ENCODE peak calls at places on chromosomes 11 and 22, in four cellular contexts. K is H1, M is K562, E is GM12878. C is an unnamed sample.

GRCh38 chr22:48368975-48369525 is 1458.6 kb downstream of the BRD1 start:
- DNase-seq in K (no peak), M (no peak), E (no peak), C (no peak)

GRCh38 chr11:86914836-86915519 is 40.2 kb downstream of the FZD4 start:
- DNase-seq in M (no peak), K (no peak), E (no peak), C (no peak)

GRCh38 chr22:26592368-26593015 is 2.6 kb upstream of the TPST2 start:
- DNase-seq in E (peak; percentile 72), M (no peak), K (no peak), C (no peak)

GRCh38 chr22:45907996-45908395 is 69.0 kb downstream of the WNT7B start:
- DNase-seq in M (no peak), K (no peak), E (no peak), C (no peak)

GRCh38 chr11:128669491-128669890 is 24.4 kb upstream of the FLI1 start:
- DNase-seq in E (no peak), K (no peak), M (no peak), C (no peak)

GRCh38 chr22:36084717-36085116 is 56.1 kb upstream of the RBFOX2 start:
- DNase-seq in M (no peak), K (no peak), E (no peak), C (no peak)

GRCh38 chr11:120130176-120130980 is 7.5 kb downstream of the TRIM29 start:
- DNase-seq in M (no peak), E (no peak), K (no peak), C (no peak)

GRCh38 chr11:30775123-30775522 is 189.0 kb upstream of the MPPED2 start:
- DNase-seq in K (no peak), M (no peak), E (no peak), C (no peak)

GRCh38 chr11:117414724-117415123 is 87.1 kb downstream of the CEP164 start:
- DNase-seq in M (no peak), K (no peak), E (no peak), C (no peak)

GRCh38 chr11:132782102-132782501 is 750.2 kb downstream of the OPCML start:
- DNase-seq in K (no peak), M (no peak), E (no peak), C (no peak)

GRCh38 chr11:118872403-118872821 is 11.3 kb upstream of the CXCR5 start:
- DNase-seq in M (no peak), K (no peak), E (no peak), C (no peak)

GRCh38 chr11:78541537-78541936 is 33.1 kb downstream of the NARS2 start:
- DNase-seq in M (no peak), E (no peak), K (no peak), C (no peak)

GRCh38 chr22:26466196-26466595 is 17.4 kb downstream of the HPS4 start:
- DNase-seq in M (no peak), E (no peak), K (no peak), C (no peak)

GRCh38 chr11:2399488-2400068 is 972 bp upstream of the TSSC4 start:
- DNase-seq in E (no peak), K (no peak), M (no peak), C (no peak)

GRCh38 chr22:30979932-30980331 is 10.9 kb downstream of the TUG1 start:
- DNase-seq in K (no peak), E (no peak), M (no peak), C (no peak)

GRCh38 chr11:12287374-12288211 is 89.8 kb upstream of the PARVA start:
- DNase-seq in M (peak; percentile 55), E (no peak), K (peak; percentile 57), C (peak; percentile 78)

GRCh38 chr11:114416441-114416928 is 16.0 kb downstream of the RBM7 start:
- DNase-seq in K (no peak), M (no peak), E (no peak), C (no peak)

GRCh38 chr11:104917259-104918112 is 19.2 kb upstream of the CASP12 start:
- DNase-seq in M (no peak), E (no peak), K (no peak), C (no peak)

GRCh38 chr11:72735495-72736027 is 16.6 kb downstream of the ARAP1 start:
- DNase-seq in M (peak; percentile 83), K (no peak), E (no peak), C (peak; percentile 40)

GRCh38 chr22:44678980-44679647 is 22.9 kb upstream of the PRR5 start:
- DNase-seq in M (no peak), K (no peak), E (no peak), C (no peak)

GRCh38 chr11:62708423-62709261 is 1.2 kb downstream of the GNG3 start:
- DNase-seq in M (peak; percentile 46), E (no peak), K (no peak), C (no peak)

GRCh38 chr22:20559174-20559760 is 51.9 kb downstream of the MED15 start:
- DNase-seq in M (no peak), K (no peak), E (no peak), C (no peak)

GRCh38 chr11:130761560-130762220 is 154.6 kb downstream of the SNX19 start:
- DNase-seq in K (no peak), E (no peak), M (no peak), C (no peak)

GRCh38 chr11:111983187-111983986 is 41.8 kb upstream of the DLAT start:
- DNase-seq in E (no peak), M (peak; percentile 78), K (peak; percentile 64), C (no peak)

GRCh38 chr11:108524422-108524821 is 26.2 kb upstream of the POGLUT3 start:
- DNase-seq in K (no peak), E (no peak), M (no peak), C (no peak)

GRCh38 chr22:40415531-40416266 is 45.3 kb downstream of the SGSM3 start:
- DNase-seq in E (no peak), K (no peak), M (no peak), C (no peak)

DNA sequence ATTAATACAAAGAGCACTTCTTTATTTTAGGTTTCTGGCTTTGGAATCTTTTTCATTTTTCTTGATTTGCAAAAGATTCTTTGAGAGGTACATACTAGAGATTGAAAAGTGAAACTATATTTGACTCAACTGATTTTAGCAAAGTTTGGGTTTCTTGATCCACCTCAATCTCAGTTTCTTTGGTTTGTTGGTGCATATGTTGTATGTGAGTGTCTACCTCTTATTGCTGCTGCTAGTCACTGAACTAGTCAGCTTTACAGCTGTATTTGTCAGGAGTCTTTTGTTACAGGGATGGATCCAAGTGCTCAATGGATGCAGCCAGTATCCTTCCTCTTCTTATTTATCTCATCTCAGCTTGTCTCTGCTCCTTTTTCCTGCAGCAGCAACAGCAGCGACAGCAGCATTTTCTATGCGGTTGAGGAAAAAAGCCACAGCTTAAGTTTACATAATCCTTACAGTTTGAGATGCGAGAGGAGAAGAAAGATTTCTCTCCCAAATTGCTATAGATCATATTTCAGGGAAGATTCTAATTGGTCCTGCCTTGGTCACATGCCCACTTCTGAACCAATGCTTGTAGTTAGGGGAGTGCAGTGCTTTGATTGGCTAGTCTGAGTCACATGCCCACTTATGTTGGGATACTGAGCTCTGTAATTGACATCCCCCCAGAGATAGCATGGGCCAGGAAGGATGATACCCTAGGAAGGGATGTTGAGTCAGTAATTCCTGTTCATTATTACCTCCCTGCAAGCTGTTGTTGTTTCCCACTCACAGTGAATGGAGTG is 10.0 kb upstream of the ZNRF3 start:
- DNase-seq in K (no peak), M (peak; percentile 20), E (no peak), C (no peak)
- TF ChIP-seq ZNF274 in K (no peak), M (no peak), E (no peak), C (no peak)

GRCh38 chr22:37817705-37818311 is 5.4 kb upstream of the GALR3 start:
- DNase-seq in K (no peak), E (no peak), M (peak; percentile 82), C (no peak)

GRCh38 chr22:37820350-37820749 is 2.8 kb upstream of the GALR3 start:
- DNase-seq in K (no peak), M (no peak), E (no peak), C (no peak)

GRCh38 chr22:37819100-37819433 is 4.1 kb upstream of the GALR3 start:
- DNase-seq in M (no peak), K (no peak), E (no peak), C (no peak)

GRCh38 chr22:37816543-37817180 is 6.5 kb upstream of the GALR3 start:
- DNase-seq in M (no peak), E (no peak), K (no peak), C (no peak)

GRCh38 chr22:37818397-37819099 is 4.6 kb upstream of the GALR3 start:
- DNase-seq in M (no peak), K (no peak), E (no peak), C (no peak)
- TF ChIP-seq EGR1 in M (no peak), K (no peak), E (peak; percentile 22), C (no peak)

GRCh38 chr22:22745225-22746060 is 101.0 kb downstream of the GGTLC2 start:
- DNase-seq in E (no peak), K (no peak), M (peak; percentile 90), C (no peak)
- TF ChIP-seq ZNF274 in E (no peak), K (no peak), M (no peak), C (no peak)

DNA sequence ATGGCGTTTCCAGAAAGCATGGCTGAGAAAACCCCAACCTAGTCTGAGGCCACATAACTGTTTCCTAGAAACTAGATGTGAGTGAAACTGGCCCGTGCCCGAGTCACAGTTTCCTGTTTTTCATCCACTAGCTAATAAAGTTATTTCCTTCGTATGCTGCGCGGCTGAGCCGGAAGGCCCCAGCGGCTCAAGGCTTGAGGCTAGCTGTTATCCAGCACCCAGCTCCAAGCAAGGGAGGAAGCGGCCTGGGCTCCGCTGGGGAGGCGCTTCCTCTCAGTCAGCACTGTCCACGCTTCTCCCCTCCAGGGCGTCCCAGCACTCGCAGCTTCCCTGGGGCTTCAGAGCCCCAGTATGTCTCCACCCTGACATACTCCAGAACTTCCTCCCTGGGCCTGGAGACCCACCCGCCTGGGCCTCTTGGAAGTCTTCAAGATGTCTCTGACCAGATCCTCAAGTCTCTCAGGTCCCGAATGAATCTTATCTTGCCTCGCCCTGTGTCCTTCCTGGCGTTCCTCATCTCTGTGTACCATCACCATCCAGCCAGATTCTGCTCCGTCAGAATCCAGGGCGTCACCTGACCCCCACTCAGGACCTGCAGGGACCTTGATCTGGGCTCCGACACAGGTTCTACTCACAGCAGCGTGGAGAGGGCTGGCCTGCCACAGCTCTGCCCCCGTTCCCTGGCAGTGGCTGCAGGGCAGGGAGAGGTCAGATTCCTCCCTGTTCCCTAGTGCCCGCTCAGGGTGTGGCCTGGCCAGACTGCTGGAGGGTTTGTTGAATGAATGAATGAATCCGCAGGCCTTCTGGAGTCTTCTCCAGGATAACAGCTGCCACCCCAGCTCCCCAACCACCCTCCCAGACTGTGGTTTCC is 81.9 kb downstream of the LRRC32 start:
- DNase-seq in E (no peak), K (no peak), M (peak; percentile 9), C (no peak)
- TF ChIP-seq EGR1 in E (no peak), K (no peak), M (no peak), C (no peak)

DNA sequence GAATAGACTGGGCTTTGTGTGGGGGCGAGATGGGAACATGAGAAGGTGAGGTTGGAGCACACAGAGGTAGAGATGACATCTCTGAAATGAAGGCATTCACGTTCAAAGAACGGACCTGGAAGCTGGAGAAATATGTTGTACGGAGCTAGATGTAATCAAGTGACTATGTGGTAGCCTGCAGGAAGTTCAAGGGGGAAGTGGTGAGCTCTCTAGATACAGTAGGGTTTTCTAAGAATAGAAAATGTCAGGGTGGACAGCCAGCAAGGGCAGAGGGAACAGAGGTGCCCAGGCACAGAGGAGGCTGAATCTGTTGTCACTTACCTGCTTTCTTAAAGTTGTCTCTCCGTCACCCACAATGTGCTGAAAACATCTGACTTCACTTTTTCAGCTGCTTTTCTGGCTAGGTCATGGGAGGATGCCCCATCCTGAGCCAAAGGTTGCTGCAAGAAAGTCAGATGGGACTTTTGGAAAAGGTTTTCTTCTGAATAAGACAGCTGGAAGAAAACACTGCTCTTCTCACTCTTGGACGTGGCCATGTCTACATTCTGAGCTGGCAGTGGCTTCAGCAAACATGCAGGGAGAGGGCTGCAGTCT is 171.5 kb upstream of the B3GAT1 start:
- DNase-seq in K (no peak), M (no peak), E (no peak), C (no peak)
- TF ChIP-seq ZNF274 in K (no peak), M (no peak), E (no peak), C (no peak)

GRCh38 chr11:125514336-125515101 is 18.5 kb upstream of the FEZ1 start:
- DNase-seq in K (no peak), M (no peak), E (peak; percentile 92), C (no peak)
- TF ChIP-seq EGR1 in K (no peak), M (no peak), E (no peak), C (no peak)